ENCODE peak calls at places on chromosomes 12 and 14, in seven cellular contexts. R is T-helper 2 cell; H is D341Med; I is stimulated activated CD8-positive, alpha-beta memory T cell treated with anti-CD3 and anti-CD28 coated beads, Interleukin-7, amount 100 ng/mL, for 1 hour; M is HCEC 1CT; T is HFF-Myc; C is GM10248. S is an unnamed sample.

GRCh38 chr14:23182372-23183014 is 967 bp downstream of the SLC7A8 start:
- DNase-seq in R (peak; percentile 41), H (no peak), I (no peak), M (no peak), T (no peak), C (no peak), S (no peak)

GRCh38 chr12:56082967-56083366 is 3.0 kb downstream of the ERBB3 start:
- DNase-seq in R (no peak), H (no peak), I (no peak), M (no peak), T (no peak), C (no peak), S (no peak)

GRCh38 chr12:91964501-91964900 is 181.1 kb downstream of the BTG1 start:
- DNase-seq in R (no peak), H (no peak), I (no peak), M (no peak), T (no peak), C (no peak), S (no peak)

GRCh38 chr14:71651228-71651627 is 281.0 kb upstream of the RGS6 start:
- DNase-seq in R (no peak), H (no peak), I (no peak), M (peak; percentile 78), T (peak; percentile 83), C (no peak), S (no peak)

GRCh38 chr12:124375141-124375788 is 80.4 kb downstream of the RFLNA start:
- DNase-seq in R (no peak), H (no peak), I (no peak), M (no peak), T (no peak), C (no peak), S (no peak)

GRCh38 chr12:117714203-117714602 is 254.6 kb downstream of the KSR2 start:
- DNase-seq in R (no peak), H (no peak), I (no peak), M (no peak), T (no peak), C (no peak), S (no peak)

GRCh38 chr12:93967454-93967853 is 180.9 kb upstream of the PLXNC1 start:
- DNase-seq in R (peak; percentile 7), H (no peak), I (no peak), M (no peak), T (no peak), C (no peak), S (no peak)

GRCh38 chr12:122022393-122023338 is 982 bp downstream of the BCL7A start:
- DNase-seq in R (peak; percentile 67), H (peak; percentile 85), I (no peak), M (peak; percentile 30), T (no peak), C (no peak), S (no peak)

GRCh38 chr14:20614038-20614840 is 23.1 kb upstream of the RNASE12 start:
- DNase-seq in R (peak; percentile 46), H (no peak), I (no peak), M (peak; percentile 31), T (no peak), C (no peak), S (no peak)

GRCh38 chr14:22981090-22982012 is 1.0 kb downstream of the AJUBA start:
- DNase-seq in R (peak; percentile 18), H (peak; percentile 57), I (no peak), M (no peak), T (no peak), C (no peak), S (no peak)

GRCh38 chr14:22614240-22614799 is 16.2 kb downstream of the ABHD4 start:
- DNase-seq in R (no peak), H (no peak), I (no peak), M (peak; percentile 97), T (peak; percentile 89), C (no peak), S (no peak)

GRCh38 chr12:52441320-52441911 is 7.2 kb upstream of the KRT75 start:
- DNase-seq in R (no peak), H (no peak), I (no peak), M (peak; percentile 30), T (no peak), C (no peak), S (no peak)